ENCODE peak calls at places on chromosome 22, in seven cellular contexts. R, M, Q, I, Z, K and P are unnamed samples.

GRCh38 chr22:31952094-31952401 is 7.7 kb downstream of the YWHAH start:
- DNase-seq in K (no peak), R (no peak), Q (peak), I (no peak), M (no peak), Z (no peak), P (no peak)

GRCh38 chr22:47605441-47605840 is 843.0 kb downstream of the TBC1D22A start:
- DNase-seq in R (no peak), K (no peak), Z (no peak), M (peak), I (peak), Q (peak), P (peak)

GRCh38 chr22:16717699-16718558 is 107.3 kb downstream of the XKR3 start:
- DNase-seq in Q (no peak), K (no peak), I (no peak), R (no peak), Z (no peak), M (no peak), P (no peak)

GRCh38 chr22:21606775-21607174 is 23.0 kb downstream of the YDJC start:
- DNase-seq in R (no peak), K (no peak), M (no peak), Q (no peak), Z (no peak), I (no peak), P (no peak)

GRCh38 chr22:25038239-25038638 is 85.7 kb downstream of the KIAA1671 start:
- DNase-seq in R (no peak), Z (no peak), I (no peak), Q (no peak), M (no peak), K (no peak), P (no peak)

GRCh38 chr22:27094633-27095308 is 437.4 kb downstream of the MIAT start:
- DNase-seq in Q (no peak), K (no peak), Z (no peak), M (no peak), R (no peak), I (no peak), P (peak)

GRCh38 chr22:34960005-34960404 is 106.0 kb upstream of the ISX start:
- DNase-seq in Q (no peak), K (no peak), Z (no peak), M (no peak), I (no peak), R (no peak), P (no peak)

GRCh38 chr22:39236321-39237275 is 8.2 kb downstream of the PDGFB start:
- DNase-seq in Z (no peak), R (peak), Q (no peak), I (no peak), K (no peak), M (peak), P (no peak)

GRCh38 chr22:25645266-25645665 is 80.8 kb downstream of the GRK3 start:
- DNase-seq in I (no peak), Z (no peak), K (no peak), R (no peak), M (no peak), Q (no peak), P (no peak)

GRCh38 chr22:50731811-50732624 is 6.0 kb upstream of the ACR start:
- DNase-seq in K (no peak), Q (peak), I (peak), M (peak), Z (peak), R (peak), P (no peak)

GRCh38 chr22:32255726-32256125 is 579 bp upstream of the SLC5A4 start:
- DNase-seq in Z (no peak), M (no peak), K (no peak), R (no peak), Q (no peak), I (no peak), P (no peak)

GRCh38 chr22:27663812-27664211 is 137.7 kb downstream of the MN1 start:
- DNase-seq in I (no peak), K (no peak), R (no peak), Q (no peak), M (no peak), Z (no peak), P (no peak)

GRCh38 chr22:44561139-44561840 is 63.3 kb upstream of the RTL6 start:
- DNase-seq in M (no peak), Z (no peak), I (peak), K (no peak), R (no peak), Q (no peak), P (peak)

GRCh38 chr22:28247114-28247513 is 328.1 kb upstream of the PITPNB start:
- DNase-seq in Z (no peak), K (no peak), M (no peak), Q (no peak), R (no peak), I (no peak), P (no peak)

GRCh38 chr22:21816787-21817496 is 50.5 kb downstream of the MAPK1 start:
- DNase-seq in Z (no peak), Q (peak), M (no peak), K (no peak), I (no peak), R (no peak), P (no peak)

GRCh38 chr22:50035976-50036375 is 22.1 kb downstream of the TTLL8 start:
- DNase-seq in I (no peak), K (no peak), M (no peak), Q (peak), Z (no peak), R (no peak), P (peak)

GRCh38 chr22:19499880-19500242 is 20.1 kb downstream of the CDC45 start:
- DNase-seq in Z (no peak), Q (no peak), I (no peak), M (no peak), K (no peak), R (no peak), P (no peak)

GRCh38 chr22:50191041-50191740 is 5.5 kb downstream of the TRABD start:
- DNase-seq in Z (no peak), R (peak), Q (peak), M (peak), I (no peak), K (no peak), P (no peak)

GRCh38 chr22:23181763-23182288 is 1.5 kb downstream of the BCR start:
- DNase-seq in Z (no peak), K (no peak), M (no peak), R (no peak), I (no peak), Q (no peak), P (no peak)

GRCh38 chr22:29319072-29319471 is 3.6 kb upstream of the RASL10A start:
- DNase-seq in Q (no peak), M (no peak), K (no peak), I (no peak), R (no peak), Z (no peak), P (no peak)

GRCh38 chr22:49959782-49960158 is 802 bp upstream of the PIM3 start:
- DNase-seq in Z (peak), R (peak), K (no peak), Q (peak), M (peak), I (peak), P (peak)

GRCh38 chr22:24164243-24164642 is 17.0 kb upstream of the SUSD2 start:
- DNase-seq in Q (no peak), M (no peak), Z (no peak), R (no peak), K (no peak), I (no peak), P (no peak)

GRCh38 chr22:29396126-29396525 is 7.8 kb upstream of the AP1B1 start:
- DNase-seq in K (no peak), Q (no peak), R (no peak), I (peak), Z (no peak), M (no peak), P (peak)

GRCh38 chr22:28341001-28341400 is 338.6 kb downstream of the TTC28 start:
- DNase-seq in I (no peak), R (no peak), M (no peak), Q (no peak), K (no peak), Z (no peak), P (no peak)

GRCh38 chr22:44028091-44028490 is 4.0 kb downstream of the PARVB start:
- DNase-seq in Q (no peak), Z (no peak), K (no peak), M (no peak), I (no peak), R (no peak), P (no peak)

GRCh38 chr22:49436056-49436455 is 391.6 kb downstream of the BRD1 start:
- DNase-seq in Q (no peak), Z (no peak), I (no peak), R (no peak), K (no peak), M (no peak), P (no peak)

GRCh38 chr22:29190051-29190450 is 15.6 kb upstream of the EMID1 start:
- DNase-seq in M (no peak), Z (no peak), I (no peak), K (no peak), Q (no peak), R (no peak), P (no peak)

GRCh38 chr22:48188211-48188845 is 1425.9 kb downstream of the TBC1D22A start:
- DNase-seq in Z (no peak), M (no peak), Q (no peak), I (no peak), K (no peak), R (no peak), P (no peak)

GRCh38 chr22:45010532-45010900 is 711 bp upstream of the PHF21B start:
- DNase-seq in R (no peak), K (no peak), Q (peak), I (no peak), Z (no peak), M (no peak), P (no peak)

GRCh38 chr22:28345304-28345703 is 334.3 kb downstream of the TTC28 start:
- DNase-seq in I (no peak), K (no peak), M (no peak), Z (no peak), R (no peak), Q (no peak), P (no peak)

GRCh38 chr22:39363751-39364484 is 14.1 kb downstream of the SYNGR1 start:
- DNase-seq in K (no peak), R (no peak), M (no peak), I (no peak), Z (no peak), Q (peak), P (no peak)

GRCh38 chr22:17977371-17977770 is 47.0 kb downstream of the MICAL3 start:
- DNase-seq in Z (no peak), R (no peak), Q (no peak), I (no peak), M (no peak), K (no peak), P (no peak)

GRCh38 chr22:47225080-47225930 is 462.9 kb downstream of the TBC1D22A start:
- DNase-seq in M (no peak), Q (no peak), K (no peak), Z (no peak), R (no peak), I (peak), P (peak)

GRCh38 chr22:46196268-46196667 is 45.9 kb downstream of the PPARA start:
- DNase-seq in R (peak), Q (peak), M (peak), K (no peak), Z (no peak), I (no peak), P (no peak)

GRCh38 chr22:46021577-46021976 is 44.6 kb upstream of the WNT7B start:
- DNase-seq in Q (no peak), M (no peak), I (peak), Z (no peak), R (peak), K (no peak), P (peak)

GRCh38 chr22:41367039-41367679 is 14.6 kb upstream of the TEF start:
- DNase-seq in I (peak), R (peak), Q (peak), Z (peak), M (peak), K (no peak), P (peak)
- H3K4me3 ChIP-seq in I (peak), R (peak), Q (no peak), Z (no peak), M (peak), K (no peak), P (peak)

DNA sequence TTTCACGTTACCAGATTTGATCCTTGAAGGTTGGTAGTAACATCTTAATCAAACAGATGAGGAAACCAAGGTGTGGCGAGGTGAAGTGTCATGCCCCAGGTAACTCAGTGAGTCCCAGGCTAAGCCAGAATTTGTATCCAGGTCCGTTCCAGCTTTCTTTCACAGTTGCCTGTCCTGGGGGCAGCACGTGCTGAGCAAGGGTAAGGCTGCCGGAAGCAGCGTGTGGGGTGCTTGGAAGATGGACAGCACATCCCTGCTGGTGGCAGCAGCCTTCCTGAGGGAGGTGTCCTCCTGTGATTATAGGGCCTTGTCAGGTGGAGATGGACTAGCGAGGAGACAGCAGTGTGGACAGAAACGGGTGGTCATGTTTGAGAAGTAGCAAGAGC is 50.9 kb downstream of the TRIOBP start:
- DNase-seq in M (no peak), R (no peak), Z (no peak), I (no peak), K (no peak), Q (no peak), P (no peak)
- TF ChIP-seq EP300 in M (no peak), R (no peak), Z (no peak), I (no peak), K (no peak), Q (no peak), P (no peak)

DNA sequence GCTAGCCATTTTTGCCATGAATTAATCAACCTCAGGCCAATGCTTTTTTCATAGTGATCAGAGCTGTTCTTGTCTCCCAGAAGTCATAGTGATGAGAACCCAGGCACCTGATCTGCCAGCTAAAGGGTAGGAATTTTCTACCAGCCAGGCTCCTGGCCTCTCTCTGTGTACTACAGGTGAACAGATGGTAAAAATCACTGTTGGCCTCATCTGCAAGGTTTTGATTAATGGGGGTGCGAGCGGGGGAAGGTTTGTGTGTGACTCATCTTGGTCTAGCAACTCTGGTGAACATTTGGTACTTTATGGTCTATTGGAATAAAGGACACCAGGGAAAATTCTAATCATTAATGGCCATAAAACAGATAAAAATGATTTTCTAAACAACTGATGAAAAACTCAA is 14.4 kb upstream of the APOL4 start:
- DNase-seq in R (no peak), I (no peak), Q (no peak), Z (no peak), M (no peak), K (no peak), P (no peak)
- TF ChIP-seq POLR2AphosphoS5 in R (no peak), I (no peak), Q (no peak), Z (no peak), M (no peak), K (no peak), P (no peak)

GRCh38 chr22:33923660-33924246 is 3.5 kb upstream of the LARGE1 start:
- DNase-seq in K (no peak), Z (peak), Q (peak), R (peak), I (no peak), M (peak), P (peak)

GRCh38 chr22:33921576-33922181 is 1.4 kb upstream of the LARGE1 start:
- DNase-seq in R (peak), I (peak), M (peak), Z (peak), K (no peak), Q (peak), P (peak)

GRCh38 chr22:33920927-33921575 is 775 bp upstream of the LARGE1 start:
- DNase-seq in Q (peak), R (peak), K (peak), Z (peak), M (peak), I (peak), P (peak)

GRCh38 chr22:33923033-33923432 is 2.8 kb upstream of the LARGE1 start:
- DNase-seq in K (no peak), M (no peak), R (no peak), Z (no peak), Q (no peak), I (no peak), P (no peak)

GRCh38 chr22:33922268-33922667 is 2.0 kb upstream of the LARGE1 start:
- DNase-seq in M (peak), K (no peak), I (peak), Z (peak), R (peak), Q (no peak), P (peak)
- H3K4me3 ChIP-seq in M (peak), K (peak), I (peak), Z (peak), R (peak), Q (peak), P (peak)

DNA sequence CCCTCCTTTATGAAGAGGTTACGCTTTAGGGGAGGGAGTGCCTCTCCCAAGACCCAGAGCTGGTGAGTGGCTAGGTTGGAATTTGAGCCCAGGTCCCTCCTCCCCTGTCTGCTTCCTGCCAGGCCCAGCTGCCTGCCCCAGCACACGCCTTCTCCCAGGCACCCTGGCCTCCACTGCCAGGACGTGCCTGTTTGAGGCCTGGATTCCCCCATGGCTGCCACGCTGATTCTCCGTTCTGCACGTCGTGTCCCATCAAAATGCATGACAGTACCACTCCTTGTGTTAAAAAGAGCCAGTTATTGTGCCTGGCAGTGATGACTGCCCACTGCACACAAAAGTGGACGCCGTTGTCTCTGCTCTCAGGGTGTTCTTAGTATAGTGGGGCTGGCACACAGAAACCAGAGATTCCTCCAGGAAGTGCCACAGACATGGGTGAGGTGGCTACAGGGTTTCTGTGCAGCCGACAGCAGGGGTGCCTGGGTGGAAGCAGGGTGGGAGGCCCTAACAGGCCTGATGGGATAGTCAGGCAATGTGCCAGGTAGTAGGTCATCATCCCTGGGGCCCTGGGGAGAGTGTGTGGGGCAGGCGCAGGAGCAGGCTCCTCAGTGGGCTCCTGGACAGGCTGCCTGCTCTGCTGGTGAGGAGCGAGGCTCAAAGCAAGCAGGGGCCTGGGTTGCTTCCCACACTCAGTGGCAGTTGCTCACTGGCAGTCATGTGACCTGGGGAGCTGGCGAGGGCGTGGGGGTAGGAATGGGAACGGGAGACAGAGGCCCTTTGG is 24.2 kb downstream of the MED15 start:
- DNase-seq in M (peak), R (peak), K (no peak), I (no peak), Z (peak), Q (peak), P (peak)
- TF ChIP-seq EP300 in M (no peak), R (no peak), K (no peak), I (no peak), Z (no peak), Q (no peak), P (no peak)

GRCh38 chr22:42947211-42947990 is 67.5 kb downstream of the PACSIN2 start:
- DNase-seq in M (peak), Z (peak), K (no peak), R (no peak), I (peak), Q (no peak), P (no peak)
- TF ChIP-seq POLR2AphosphoS5 in M (no peak), Z (no peak), K (no peak), R (no peak), I (no peak), Q (no peak), P (no peak)